ENCODE peak calls at places on chromosomes 4 and X, in six cellular contexts. N is neuronal stem cell, I is H1, E is mesenchymal stem cell, T is IMR-90, A is trophoblast cell. R is an unnamed sample.
A peak's percentile ranks its signal among the peaks of the same experiment; 100 is the strongest.

GRCh38 chrX:37830371-37830770 is 17.0 kb downstream of the DYNLT3 start:
- DNase-seq in N (no peak), I (no peak), E (peak; percentile 45), T (peak; percentile 38), A (no peak), R (no peak)

GRCh38 chr4:47531241-47531953 is 46.3 kb downstream of the ATP10D start:
- DNase-seq in N (peak; percentile 21), I (no peak), E (peak; percentile 83), T (peak; percentile 90), A (peak; percentile 35), R (peak; percentile 87)

GRCh38 chr4:22093126-22093525 is 144.6 kb upstream of the KCNIP4 start:
- DNase-seq in N (no peak), I (no peak), E (no peak), T (no peak), A (no peak), R (no peak)

GRCh38 chr4:87240341-87240740 is 19.9 kb upstream of the KLHL8 start:
- DNase-seq in N (no peak), I (no peak), E (peak; percentile 55), T (no peak), A (no peak), R (no peak)

GRCh38 chrX:53050841-53051240 is 2.3 kb downstream of the GPR173 start:
- DNase-seq in N (no peak), I (no peak), E (no peak), T (no peak), A (no peak), R (no peak)

GRCh38 chr4:77358315-77358928 is 201.4 kb downstream of the CCNG2 start:
- DNase-seq in N (peak; percentile 40), I (no peak), E (peak; percentile 44), T (peak; percentile 40), A (peak; percentile 4), R (peak; percentile 42)

GRCh38 chr4:110793890-110794588 is 171.2 kb upstream of the PITX2 start:
- DNase-seq in N (peak; percentile 33), I (peak; percentile 7), E (peak; percentile 36), T (no peak), A (no peak), R (peak; percentile 89)

GRCh38 chrX:16528620-16529019 is 121.3 kb upstream of the S100G start:
- DNase-seq in N (no peak), I (no peak), E (no peak), T (no peak), A (no peak), R (no peak)

GRCh38 chr4:140020457-140021361 is 133.3 kb downstream of the MAML3 start:
- DNase-seq in N (no peak), I (no peak), E (no peak), T (peak; percentile 17), A (no peak), R (no peak)

GRCh38 chr4:99828477-99828876 is 11.8 kb downstream of the DAPP1 start:
- DNase-seq in N (no peak), I (no peak), E (no peak), T (no peak), A (peak; percentile 74), R (no peak)

GRCh38 chr4:87849612-87850011 is 16.8 kb downstream of the MEPE start:
- DNase-seq in N (no peak), I (no peak), E (peak; percentile 65), T (peak; percentile 11), A (no peak), R (peak; percentile 74)

GRCh38 chrX:71320126-71320525 is 18.6 kb downstream of the ITGB1BP2 start:
- DNase-seq in N (no peak), I (no peak), E (no peak), T (no peak), A (no peak), R (no peak)

GRCh38 chr4:138494931-138495330 is 252.8 kb upstream of the SLC7A11 start:
- DNase-seq in N (no peak), I (peak; percentile 51), E (peak; percentile 38), T (peak; percentile 46), A (no peak), R (peak; percentile 88)

GRCh38 chr4:55910140-55910539 is 38.6 kb upstream of the CEP135 start:
- DNase-seq in N (no peak), I (no peak), E (peak; percentile 47), T (peak; percentile 68), A (no peak), R (no peak)

GRCh38 chr4:169209388-169209883 is 61.3 kb downstream of the SH3RF1 start:
- DNase-seq in N (no peak), I (no peak), E (no peak), T (no peak), A (no peak), R (peak; percentile 36)

GRCh38 chrX:9537781-9538180 is 72.9 kb downstream of the TBL1X start:
- DNase-seq in N (no peak), I (no peak), E (no peak), T (no peak), A (no peak), R (no peak)

GRCh38 chrX:11460347-11460746 is 167.1 kb downstream of the AMELX start:
- DNase-seq in N (no peak), I (no peak), E (no peak), T (no peak), A (no peak), R (peak; percentile 3)

GRCh38 chr4:165330071-165330470 is 2.6 kb downstream of the MSMO1 start:
- DNase-seq in N (no peak), I (no peak), E (no peak), T (no peak), A (no peak), R (no peak)

GRCh38 chr4:3257125-3257690 is 8.2 kb downstream of the MSANTD1 start:
- DNase-seq in N (no peak), I (no peak), E (no peak), T (no peak), A (no peak), R (no peak)

GRCh38 chr4:119490335-119490734 is 138.3 kb downstream of the PDE5A start:
- DNase-seq in N (no peak), I (no peak), E (peak; percentile 45), T (peak; percentile 69), A (no peak), R (peak; percentile 73)

GRCh38 chr4:62709618-62710252 is 1509.6 kb downstream of the ADGRL3 start:
- DNase-seq in N (peak; percentile 27), I (no peak), E (peak; percentile 34), T (peak; percentile 0), A (peak; percentile 1), R (peak; percentile 34)

GRCh38 chr4:118849867-118850812 is 14.2 kb upstream of the SEC24D start:
- DNase-seq in N (no peak), I (peak; percentile 62), E (peak; percentile 52), T (peak; percentile 14), A (no peak), R (peak; percentile 66)

DNA sequence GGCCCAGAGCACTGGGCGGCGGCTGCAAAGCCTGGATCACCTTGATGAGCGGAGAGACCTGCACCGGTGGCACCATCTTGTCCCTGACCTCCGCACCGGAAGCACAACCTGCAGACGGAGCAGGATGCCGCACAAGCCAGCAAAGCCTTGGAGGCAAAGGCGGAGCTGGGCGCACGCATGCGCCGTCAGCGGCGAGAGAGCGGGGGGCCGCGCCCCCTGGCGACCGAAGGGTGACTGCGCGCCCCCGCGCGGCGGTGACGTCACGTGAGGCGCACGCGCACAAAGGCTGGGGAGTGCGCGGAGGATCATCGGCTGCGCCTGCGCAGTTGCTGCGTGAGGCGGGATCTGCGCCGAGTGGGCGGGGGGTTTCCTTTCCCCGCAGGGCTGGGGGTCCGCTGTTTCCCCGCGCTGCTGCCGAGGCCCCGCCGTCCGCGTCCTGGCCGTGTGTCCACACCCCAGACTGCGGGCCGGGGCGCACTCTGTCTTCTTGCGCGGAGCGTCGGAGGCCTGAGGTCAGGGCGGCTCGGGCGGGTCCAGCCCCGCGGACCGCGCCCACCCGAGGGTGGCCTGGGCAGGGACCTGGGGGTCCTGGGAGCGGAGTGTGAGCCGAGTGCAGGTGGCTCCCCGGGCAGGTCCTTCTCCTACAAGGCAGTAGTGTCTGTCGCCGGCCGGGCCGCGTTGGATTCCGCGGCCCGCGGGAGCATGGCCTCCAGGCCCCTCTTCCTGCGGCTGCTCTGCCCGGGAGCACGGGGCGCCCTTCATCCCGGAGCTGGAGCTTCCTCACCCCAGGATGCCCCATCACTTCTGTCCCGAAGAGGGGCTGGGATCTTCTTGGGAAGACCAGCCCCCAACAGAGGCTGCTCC is at the start of the genes ATP5ME and MYL5:
- DNase-seq in N (peak; percentile 96), I (peak; percentile 94), E (peak; percentile 90), T (peak; percentile 95), A (peak; percentile 93), R (peak; percentile 97)
- H4K8ac ChIP-seq in N (peak within 1 kb of the TSS; percentile 72), I (peak within 1 kb of the TSS; percentile 88), E (peak within 1 kb of the TSS; percentile 88), T (peak within 1 kb of the TSS; percentile 85), A (peak within 1 kb of the TSS; percentile 99), R (peak within 1 kb of the TSS; percentile 5)

DNA sequence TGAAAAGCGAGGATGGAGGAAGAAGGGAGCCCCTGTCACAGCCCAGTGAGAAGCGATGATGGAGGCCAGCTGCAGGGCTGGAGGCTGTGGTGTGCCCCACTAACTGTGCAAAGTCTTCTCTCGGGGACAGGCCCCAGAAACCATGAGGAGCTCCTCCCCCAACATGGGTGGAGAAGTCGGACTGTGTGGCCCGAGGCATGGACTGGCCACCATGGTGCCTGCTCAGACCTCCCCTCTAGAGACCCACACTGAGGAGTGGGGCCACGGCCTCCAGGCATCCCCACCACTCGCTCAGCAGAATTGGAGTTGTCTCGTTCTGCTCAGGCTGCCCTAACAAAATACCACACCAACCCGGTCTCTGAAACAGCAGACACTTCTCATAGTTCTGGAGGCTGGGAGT is 12.2 kb upstream of the PDE6B start:
- DNase-seq in N (no peak), I (no peak), E (no peak), T (no peak), A (no peak), R (no peak)
- H3K4me3 ChIP-seq in N (no peak overlapping the region), I (no peak overlapping the region), E (no peak overlapping the region), T (no peak overlapping the region), A (no peak overlapping the region), R (no peak overlapping the region)

DNA sequence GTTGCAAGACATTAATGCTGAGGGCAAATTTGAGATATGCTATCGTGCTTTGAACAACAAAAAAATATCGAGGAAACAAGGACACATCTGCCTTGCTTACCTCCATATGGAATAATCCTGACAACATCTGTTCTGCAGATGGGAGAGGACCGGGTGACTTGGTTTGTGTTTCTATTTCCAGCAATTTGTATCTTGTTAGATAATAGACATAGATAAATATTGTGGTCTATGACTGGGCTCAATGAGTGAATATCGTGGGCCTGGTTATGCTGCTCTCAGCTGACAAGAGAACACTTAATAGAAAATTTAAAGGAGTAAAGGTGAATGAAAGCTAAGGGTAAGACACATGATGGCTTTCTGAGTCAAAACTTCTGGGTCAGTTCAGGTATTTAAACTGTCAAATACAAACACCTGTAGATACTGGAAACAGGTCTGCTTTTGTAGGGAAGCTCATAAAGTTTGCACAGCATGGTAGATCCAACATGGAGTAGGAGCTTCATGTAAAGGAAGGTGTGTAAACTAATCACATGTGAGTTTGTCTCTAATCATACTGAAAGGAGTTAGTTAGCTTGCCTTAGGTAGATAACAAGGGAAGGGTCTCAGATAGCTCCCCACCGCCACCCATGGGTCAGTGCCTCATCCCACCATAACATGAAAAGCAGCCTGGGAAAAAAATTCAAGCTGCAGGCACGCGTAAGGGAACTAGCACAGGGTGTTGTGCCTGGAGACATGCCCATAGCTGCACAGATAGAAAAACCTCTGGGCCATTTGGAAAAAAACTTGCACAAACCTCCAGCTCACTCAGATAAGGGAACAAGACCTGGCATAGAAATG is 904.1 kb upstream of the EPHA5 start:
- DNase-seq in N (no peak), I (no peak), E (peak; percentile 40), T (peak; percentile 65), A (no peak), R (no peak)
- H4K8ac ChIP-seq in N (no peak overlapping the region), I (no peak overlapping the region), E (no peak overlapping the region), T (no peak overlapping the region), A (no peak overlapping the region), R (no peak overlapping the region)

DNA sequence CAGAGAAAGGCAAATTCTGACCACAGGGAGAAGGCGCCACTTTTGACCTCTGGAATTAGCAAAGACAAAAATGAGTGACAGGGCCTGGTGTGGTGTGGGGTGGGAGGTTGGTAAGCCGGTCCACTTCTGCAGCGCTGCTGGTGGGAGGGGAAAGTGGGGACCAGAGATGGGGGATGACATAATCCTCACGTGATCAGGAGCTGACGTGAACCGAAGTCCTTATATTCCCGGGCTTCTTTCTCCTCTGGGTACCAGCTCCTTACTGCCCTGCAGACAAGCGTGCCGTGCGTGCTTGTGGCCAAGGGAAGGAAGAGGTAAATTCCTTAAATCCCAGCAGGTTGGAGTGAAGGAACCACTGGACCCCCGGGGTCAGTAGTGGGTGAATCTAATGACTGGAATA is at the start of gene TCEAL7:
- DNase-seq in N (no peak), I (no peak), E (no peak), T (peak; percentile 46), A (peak; percentile 8), R (peak; percentile 67)
- H3K4me3 ChIP-seq in N (peak within 1 kb of the TSS; percentile 60), I (peak within 1 kb of the TSS; percentile 33), E (peak within 1 kb of the TSS; percentile 78), T (peak within 1 kb of the TSS; percentile 49), A (no peak within 1 kb of the TSS), R (no peak within 1 kb of the TSS)

R was measured in mesendoderm.